ENCODE peak calls at places on chromosome 14, in seven cellular contexts. Q, N, H, S, V, P and Z are unnamed samples. For H3K27me3, the result is how much of the 10 kb centered on the place peaks cover.

GRCh38 chr14:92441751-92442477 is 71.7 kb upstream of the RIN3 start:
- DNase-seq in Q (no peak), N (no peak), H (no peak), S (no peak), V (no peak), P (no peak), Z (no peak)

GRCh38 chr14:82009076-82009475 is 475.4 kb upstream of the SEL1L start:
- DNase-seq in Q (no peak), N (no peak), H (peak), S (peak), V (no peak), P (no peak), Z (no peak)

GRCh38 chr14:34930591-34931069 is 52.2 kb upstream of the SRP54 start:
- DNase-seq in Q (no peak), N (no peak), H (no peak), S (no peak), V (no peak), P (no peak), Z (no peak)

GRCh38 chr14:101369194-101369915 is 191.9 kb upstream of the DIO3 start:
- DNase-seq in Q (no peak), N (no peak), H (no peak), S (no peak), V (peak), P (no peak), Z (no peak)

GRCh38 chr14:23895480-23895879 is 58.1 kb upstream of the DHRS4 start:
- DNase-seq in Q (no peak), N (no peak), H (peak), S (peak), V (no peak), P (no peak), Z (no peak)

GRCh38 chr14:65866422-65866821 is 453.9 kb downstream of the FUT8 start:
- DNase-seq in Q (no peak), N (no peak), H (no peak), S (no peak), V (no peak), P (no peak), Z (no peak)

GRCh38 chr14:57182760-57183503 is 85.8 kb downstream of the EXOC5 start:
- DNase-seq in Q (no peak), N (peak), H (peak), S (peak), V (no peak), P (no peak), Z (no peak)

GRCh38 chr14:62039871-62040270 is 277.7 kb downstream of the SNAPC1 start:
- DNase-seq in Q (no peak), N (peak), H (no peak), S (no peak), V (no peak), P (no peak), Z (no peak)

GRCh38 chr14:68655021-68655811 is 137.7 kb downstream of the ZFP36L1 start:
- DNase-seq in Q (peak), N (peak), H (peak), S (no peak), V (no peak), P (no peak), Z (no peak)

GRCh38 chr14:68607852-68608232 is 185.0 kb downstream of the ZFP36L1 start:
- DNase-seq in Q (no peak), N (no peak), H (no peak), S (no peak), V (peak), P (no peak), Z (no peak)

GRCh38 chr14:93683241-93683640 is 105.0 kb downstream of the PRIMA1 start:
- DNase-seq in Q (no peak), N (no peak), H (peak), S (peak), V (no peak), P (no peak), Z (no peak)

GRCh38 chr14:68977741-68978549 is 1.2 kb downstream of the ACTN1 start:
- DNase-seq in Q (peak), N (peak), H (peak), S (peak), V (peak), P (peak), Z (peak)

GRCh38 chr14:79965896-79966295 is 245.4 kb downstream of the DIO2 start:
- DNase-seq in Q (no peak), N (peak), H (no peak), S (no peak), V (no peak), P (no peak), Z (no peak)

GRCh38 chr14:72104011-72104613 is 171.9 kb downstream of the RGS6 start:
- DNase-seq in Q (peak), N (no peak), H (peak), S (peak), V (no peak), P (no peak), Z (no peak)

GRCh38 chr14:97824218-97824617 is 1027.0 kb downstream of the VRK1 start:
- DNase-seq in Q (no peak), N (no peak), H (no peak), S (no peak), V (no peak), P (no peak), Z (no peak)

GRCh38 chr14:39581474-39581873 is 149.2 kb upstream of the FBXO33 start:
- DNase-seq in Q (no peak), N (no peak), H (no peak), S (peak), V (no peak), P (no peak), Z (no peak)

GRCh38 chr14:62053188-62053587 is 291.0 kb downstream of the SNAPC1 start:
- DNase-seq in Q (no peak), N (no peak), H (no peak), S (no peak), V (no peak), P (no peak), Z (no peak)

GRCh38 chr14:75982724-75983358 is 1.0 kb upstream of the TGFB3 start:
- DNase-seq in Q (peak), N (peak), H (no peak), S (peak), V (peak), P (peak), Z (peak)

GRCh38 chr14:65103150-65103760 is 938 bp upstream of the MAX start:
- DNase-seq in Q (no peak), N (peak), H (peak), S (peak), V (no peak), P (no peak), Z (no peak)

GRCh38 chr14:71395151-71395604 is 487.9 kb downstream of the PCNX1 start:
- DNase-seq in Q (no peak), N (no peak), H (no peak), S (no peak), V (no peak), P (no peak), Z (no peak)

GRCh38 chr14:75579882-75580281 is 1.5 kb downstream of the FLVCR2 start:
- DNase-seq in Q (no peak), N (no peak), H (no peak), S (no peak), V (peak), P (peak), Z (no peak)

GRCh38 chr14:77033622-77034521 is 5.4 kb upstream of the IRF2BPL start:
- DNase-seq in Q (peak), N (peak), H (peak), S (peak), V (peak), P (peak), Z (peak)

GRCh38 chr14:53151867-53152626 is 1.1 kb downstream of the DDHD1 start:
- DNase-seq in Q (peak), N (peak), H (peak), S (peak), V (peak), P (peak), Z (peak)

GRCh38 chr14:96629082-96629481 is 126.9 kb downstream of the PAPOLA start:
- DNase-seq in Q (no peak), N (no peak), H (peak), S (no peak), V (no peak), P (no peak), Z (no peak)

GRCh38 chr14:36256131-36256801 is 64.2 kb downstream of the MBIP start:
- DNase-seq in Q (no peak), N (no peak), H (no peak), S (no peak), V (peak), P (no peak), Z (peak)

GRCh38 chr14:23512156-23512555 is 39.4 kb downstream of the ZFHX2 start:
- DNase-seq in Q (no peak), N (no peak), H (peak), S (peak), V (no peak), P (no peak), Z (no peak)

GRCh38 chr14:99479903-99480855 is 480 bp downstream of the SETD3 start:
- DNase-seq in Q (peak), N (peak), H (peak), S (peak), V (peak), P (peak), Z (peak)

GRCh38 chr14:33897878-33898535 is 52.9 kb downstream of the EGLN3 start:
- DNase-seq in Q (no peak), N (no peak), H (no peak), S (no peak), V (no peak), P (no peak), Z (no peak)

GRCh38 chr14:39015360-39015961 is 87.6 kb downstream of the SEC23A start:
- DNase-seq in Q (no peak), N (peak), H (peak), S (peak), V (no peak), P (no peak), Z (no peak)

GRCh38 chr14:56580317-56580711 is 716 bp downstream of the TMEM260 start:
- DNase-seq in Q (no peak), N (no peak), H (no peak), S (no peak), V (no peak), P (no peak), Z (no peak)

GRCh38 chr14:97380539-97380941 is 583.4 kb downstream of the VRK1 start:
- DNase-seq in Q (no peak), N (no peak), H (no peak), S (no peak), V (no peak), P (no peak), Z (no peak)

GRCh38 chr14:71488703-71489141 is 443.5 kb upstream of the RGS6 start:
- DNase-seq in Q (no peak), N (peak), H (no peak), S (no peak), V (no peak), P (no peak), Z (no peak)

GRCh38 chr14:103015426-103015825 is 41.9 kb downstream of the CDC42BPB start:
- DNase-seq in Q (no peak), N (no peak), H (no peak), S (no peak), V (no peak), P (no peak), Z (no peak)
- H3K27me3 ChIP-seq in Q (under half), N (under half), H (under half), S (under half), V (under half), P (under half), Z (under half)

DNA sequence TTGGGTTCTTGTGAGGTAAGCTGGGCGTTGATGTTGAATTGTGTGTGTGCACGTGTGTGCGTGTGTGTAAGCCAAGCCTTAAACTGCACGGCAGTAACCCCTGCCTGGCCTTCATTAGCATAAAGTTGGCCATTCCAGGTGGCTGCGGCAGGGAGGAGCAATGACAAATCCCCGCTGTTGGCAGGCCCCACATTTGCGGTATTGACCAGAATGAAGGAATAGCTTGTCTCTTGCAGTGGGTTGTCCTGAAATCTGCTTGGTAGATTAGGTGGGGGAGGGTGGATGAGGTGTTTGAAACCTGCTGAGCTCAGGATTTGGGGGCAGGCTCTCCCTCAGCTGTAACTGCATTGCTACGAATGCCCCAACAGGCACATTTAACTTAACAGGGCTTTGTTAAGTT is 7.3 kb downstream of the VSX2 start:
- DNase-seq in Q (no peak), N (no peak), H (no peak), S (no peak), V (no peak), P (no peak), Z (no peak)
- H3K27me3 ChIP-seq in Q (under half), N (half or more), H (half or more), S (under half), V (under half), P (half or more), Z (under half)

GRCh38 chr14:74382231-74382630 is 34.0 kb downstream of the VRTN start:
- DNase-seq in Q (no peak), N (no peak), H (no peak), S (no peak), V (no peak), P (no peak), Z (peak)
- H3K27me3 ChIP-seq in Q (under half), N (under half), H (under half), S (under half), V (under half), P (under half), Z (under half)

GRCh38 chr14:37592288-37593274 is 2.5 kb downstream of the FOXA1 start:
- DNase-seq in Q (no peak), N (no peak), H (no peak), S (no peak), V (no peak), P (no peak), Z (no peak)
- H3K27me3 ChIP-seq in Q (under half), N (half or more), H (under half), S (half or more), V (half or more), P (half or more), Z (half or more)

GRCh38 chr14:67359319-67359774 is 257 bp downstream of the ATP6V1D start:
- DNase-seq in Q (no peak), N (peak), H (no peak), S (no peak), V (no peak), P (peak), Z (no peak)
- H3K27me3 ChIP-seq in Q (under half), N (under half), H (under half), S (under half), V (under half), P (under half), Z (under half)

DNA sequence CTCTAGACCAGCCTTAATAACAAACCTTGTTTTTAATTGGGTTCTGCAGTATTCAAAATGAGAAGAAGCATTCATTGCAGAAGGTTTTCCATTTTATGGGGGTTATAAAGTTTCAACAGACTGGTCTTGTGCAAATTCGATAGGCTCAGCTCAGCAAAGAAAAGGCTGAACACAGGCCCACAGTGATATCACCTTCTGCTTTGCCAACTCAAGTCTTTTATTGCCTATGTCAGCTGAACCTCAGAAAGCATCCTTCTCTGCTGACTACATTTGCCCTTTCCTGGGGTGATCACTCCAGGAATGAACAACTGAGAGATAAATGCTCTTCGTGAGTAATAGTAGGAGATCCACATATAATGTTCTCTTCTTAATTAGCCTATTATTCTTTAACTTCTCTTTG is 134.5 kb upstream of the CCDC175 start:
- DNase-seq in Q (no peak), N (no peak), H (no peak), S (no peak), V (no peak), P (no peak), Z (no peak)
- H3K27me3 ChIP-seq in Q (under half), N (under half), H (under half), S (under half), V (under half), P (under half), Z (under half)

DNA sequence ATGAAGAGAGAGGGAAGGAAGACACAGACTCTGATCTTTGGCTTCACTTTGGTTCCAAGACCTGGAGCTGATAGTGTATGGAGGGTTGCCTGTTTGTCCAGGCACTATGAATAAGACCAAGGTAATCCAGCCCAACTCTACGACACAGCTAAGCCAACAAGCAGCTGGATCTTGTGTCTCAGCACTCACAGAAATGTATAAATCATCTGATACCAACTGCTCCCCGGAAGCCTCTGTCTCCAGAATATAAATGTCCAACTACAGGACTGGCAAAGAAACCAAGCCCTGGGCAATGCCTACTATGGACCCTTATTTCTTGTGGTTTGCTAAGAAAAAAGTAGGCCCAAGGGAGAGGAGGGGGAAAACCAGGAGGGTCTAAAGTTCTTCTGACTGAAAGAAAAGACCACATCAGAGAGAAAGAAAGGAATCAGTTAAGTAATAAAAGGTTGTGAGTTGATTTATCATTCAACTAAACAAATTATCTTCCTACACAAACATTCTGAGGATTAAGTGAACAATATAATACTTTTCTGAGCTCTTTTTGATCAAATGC is 204.0 kb downstream of the DAD1 start:
- DNase-seq in Q (no peak), N (no peak), H (no peak), S (no peak), V (no peak), P (no peak), Z (no peak)
- H3K27me3 ChIP-seq in Q (under half), N (under half), H (under half), S (under half), V (under half), P (under half), Z (under half)

GRCh38 chr14:50830044-50830931 is 674 bp downstream of the NIN start:
- DNase-seq in Q (peak), N (peak), H (peak), S (peak), V (peak), P (peak), Z (peak)

GRCh38 chr14:50832935-50833607 is 2.1 kb upstream of the NIN start:
- DNase-seq in Q (no peak), N (peak), H (no peak), S (no peak), V (no peak), P (no peak), Z (no peak)

GRCh38 chr14:50830932-50831703 is at the start of gene NIN:
- DNase-seq in Q (peak), N (peak), H (peak), S (peak), V (peak), P (peak), Z (peak)

GRCh38 chr14:50829472-50830043 is 1.4 kb downstream of the NIN start:
- DNase-seq in Q (no peak), N (no peak), H (peak), S (no peak), V (no peak), P (no peak), Z (no peak)

DNA sequence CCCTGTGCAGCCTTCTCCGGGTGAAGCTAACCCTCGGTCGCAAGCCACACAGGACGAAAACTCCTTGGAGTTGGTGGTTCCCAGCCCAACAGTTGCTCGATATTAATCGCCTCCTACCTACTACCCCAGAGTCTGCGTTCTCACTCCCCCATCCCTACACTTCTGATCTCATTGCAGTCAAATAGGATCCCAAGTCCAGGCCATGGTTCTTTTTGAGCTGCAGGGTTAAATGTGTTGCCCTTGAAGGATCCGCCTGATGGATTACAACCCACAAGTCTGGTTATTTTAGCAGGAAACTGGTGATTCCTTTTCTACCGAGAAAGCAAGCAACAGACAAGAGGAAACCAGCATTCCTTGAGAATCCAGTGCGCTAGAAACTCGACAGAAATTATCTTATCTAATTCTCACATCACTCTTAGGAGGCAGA is 755 bp upstream of the NIN start:
- DNase-seq in Q (no peak), N (no peak), H (no peak), S (peak), V (no peak), P (no peak), Z (no peak)
- H3K27me3 ChIP-seq in Q (under half), N (under half), H (under half), S (under half), V (under half), P (under half), Z (under half)

DNA sequence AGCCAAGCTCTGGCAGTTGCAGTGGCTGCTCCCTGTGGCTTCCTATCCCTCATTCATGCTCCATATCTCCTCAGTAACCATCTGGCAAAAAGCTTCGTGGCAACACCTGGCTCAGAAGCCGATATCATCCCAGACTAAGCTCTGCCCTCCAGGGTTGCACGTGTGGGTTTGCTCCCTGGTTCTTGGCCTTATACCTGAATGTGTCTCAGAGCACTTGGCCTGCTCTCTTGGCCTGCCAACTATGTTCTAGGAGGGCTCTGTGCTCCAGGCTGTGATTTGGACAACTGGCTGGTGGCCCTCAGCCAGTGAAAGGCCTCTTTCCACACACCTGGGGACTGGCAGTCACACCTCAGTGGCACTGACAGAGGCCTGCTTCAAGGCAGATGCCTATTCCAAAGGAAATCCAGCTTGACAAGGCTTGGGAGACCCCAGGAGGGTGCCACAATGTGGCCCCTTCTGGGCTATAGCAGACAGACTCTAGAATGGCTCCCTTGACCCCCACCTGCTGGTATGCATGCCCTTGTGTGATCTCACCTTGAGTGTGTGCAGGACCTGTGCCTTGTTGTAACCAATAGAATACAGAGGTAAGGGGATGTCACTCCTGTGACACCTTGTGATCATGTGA is 10.5 kb downstream of the PLD4 start:
- DNase-seq in Q (peak), N (no peak), H (no peak), S (no peak), V (no peak), P (peak), Z (peak)
- H3K27me3 ChIP-seq in Q (under half), N (half or more), H (under half), S (under half), V (under half), P (under half), Z (under half)

GRCh38 chr14:104599446-104599845 is 5.1 kb downstream of the TMEM179 start:
- DNase-seq in Q (no peak), N (no peak), H (no peak), S (no peak), V (peak), P (no peak), Z (no peak)
- H3K27me3 ChIP-seq in Q (under half), N (under half), H (under half), S (under half), V (half or more), P (half or more), Z (half or more)